ENCODE peak calls at places on chromosomes 3 and 15, in five cellular contexts. L is choroid plexus epithelial cell, X is ovary, Y is AG10803, R is fibroblast of the aortic adventitia. Z is an unnamed sample.

GRCh38 chr3:44648564-44649229 is at the start of gene ZNF35:
- DNase-seq in L (peak), X (peak), Y (peak), R (peak), Z (peak)

GRCh38 chr3:9076985-9077384 is 113.7 kb upstream of the RAD18 start:
- DNase-seq in L (no peak), X (no peak), Y (no peak), R (no peak), Z (no peak)

GRCh38 chr3:71304684-71305083 is 278.8 kb downstream of the FOXP1 start:
- DNase-seq in L (peak), X (no peak), Y (no peak), R (peak), Z (peak)

GRCh38 chr3:141313091-141313683 is 55.1 kb upstream of the ZBTB38 start:
- DNase-seq in L (no peak), X (no peak), Y (no peak), R (no peak), Z (no peak)

GRCh38 chr3:137263982-137264777 is 306.4 kb downstream of the IL20RB start:
- DNase-seq in L (no peak), X (peak), Y (no peak), R (no peak), Z (no peak)

GRCh38 chr15:61974759-61975158 is 85.5 kb downstream of the VPS13C start:
- DNase-seq in L (no peak), X (no peak), Y (no peak), R (peak), Z (peak)

GRCh38 chr15:67006089-67007065 is 59.0 kb upstream of the SMAD3 start:
- DNase-seq in L (peak), X (no peak), Y (no peak), R (no peak), Z (peak)

GRCh38 chr3:42288385-42288784 is 22.4 kb upstream of the CCK start:
- DNase-seq in L (no peak), X (no peak), Y (no peak), R (no peak), Z (no peak)

GRCh38 chr3:120909602-120909878 is 1.5 kb downstream of the STXBP5L start:
- DNase-seq in L (no peak), X (peak), Y (no peak), R (no peak), Z (no peak)

DNA sequence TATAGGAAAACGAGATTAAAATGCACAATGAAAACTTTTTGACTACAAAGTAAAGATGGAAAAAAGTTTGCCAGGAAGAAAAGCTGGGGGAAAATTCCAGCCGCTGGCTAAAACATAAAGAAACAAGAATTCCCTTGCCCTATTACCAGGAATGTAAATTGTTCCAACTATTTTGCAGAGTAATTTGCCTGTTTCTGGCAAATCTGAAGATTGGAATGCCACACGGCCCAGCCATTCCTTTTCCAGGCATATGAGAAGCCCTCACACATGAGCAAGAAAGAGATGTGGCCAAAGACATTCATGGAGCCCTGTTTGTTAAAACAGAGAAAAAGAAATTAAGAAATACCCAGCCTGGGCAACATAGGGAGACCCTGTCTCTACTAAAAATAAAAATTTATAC is 8.4 kb upstream of the GATA2 start:
- DNase-seq in L (no peak), X (no peak), Y (peak), R (no peak), Z (no peak)
- H3K4me3 ChIP-seq in L (no peak), X (no peak), Y (no peak), R (no peak), Z (no peak)

GRCh38 chr3:15097889-15098288 is 1.1 kb downstream of the RBSN start:
- DNase-seq in L (peak), X (no peak), Y (peak), R (no peak), Z (no peak)

GRCh38 chr3:15102256-15102655 is 3.3 kb upstream of the RBSN start:
- DNase-seq in L (no peak), X (no peak), Y (no peak), R (no peak), Z (no peak)

GRCh38 chr3:15096026-15096425 is 2.9 kb downstream of the RBSN start:
- DNase-seq in L (no peak), X (no peak), Y (no peak), R (no peak), Z (no peak)

GRCh38 chr3:15099364-15100098 is 583 bp upstream of the RBSN start:
- DNase-seq in L (no peak), X (no peak), Y (no peak), R (no peak), Z (no peak)

DNA sequence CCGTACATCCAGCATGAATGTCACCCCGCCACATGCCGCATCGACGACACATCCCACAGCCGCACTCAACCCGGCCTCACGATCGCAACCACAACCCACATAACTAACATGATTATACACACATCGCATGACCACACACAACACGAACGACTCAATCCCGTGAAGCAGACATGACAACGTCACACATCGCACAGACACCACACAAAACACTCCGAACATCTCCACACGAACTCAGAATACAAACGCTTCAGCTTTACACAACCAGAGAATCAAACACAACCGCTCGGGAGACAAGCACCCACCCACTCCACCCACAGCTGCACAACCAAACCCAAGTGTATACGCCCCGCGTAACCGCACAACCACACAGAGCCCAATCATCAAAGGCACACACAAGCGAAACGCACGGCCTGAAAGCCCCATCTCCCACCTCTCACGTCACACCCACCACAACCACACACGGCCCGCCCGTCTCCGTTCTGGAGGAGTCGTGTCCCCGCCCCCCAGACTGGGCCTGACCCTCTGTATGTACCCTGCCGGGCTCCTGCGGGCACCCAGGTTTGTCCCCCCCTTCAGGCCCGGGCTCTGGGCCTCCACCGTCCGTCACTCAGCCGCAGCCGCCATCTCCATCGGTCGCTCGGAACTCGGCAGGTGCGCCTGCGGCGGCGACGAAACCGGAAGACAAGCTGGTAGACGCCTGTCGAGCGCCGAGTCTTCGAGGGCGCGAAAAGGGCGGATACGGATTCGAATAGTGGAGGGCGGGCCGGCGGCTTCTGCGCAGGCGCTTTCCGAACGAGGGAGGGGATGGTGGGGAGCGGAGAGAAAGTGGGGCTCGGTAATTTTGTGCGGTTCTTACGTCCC is at the start of gene RBSN:
- DNase-seq in L (peak), X (peak), Y (peak), R (peak), Z (peak)
- TF ChIP-seq CTCF in L (peak), X (no peak), Y (no peak), R (no peak), Z (no peak)

GRCh38 chr3:46811615-46812236 is 51.5 kb downstream of the MYL3 start:
- DNase-seq in L (no peak), X (no peak), Y (no peak), R (no peak), Z (no peak)
- H3K4me3 ChIP-seq in L (no peak), X (peak), Y (no peak), R (no peak), Z (no peak)

GRCh38 chr3:61371123-61371522 is 119.9 kb upstream of the FHIT start:
- DNase-seq in L (peak), X (no peak), Y (no peak), R (no peak), Z (peak)
- TF ChIP-seq CTCF in L (peak), X (no peak), Y (peak), R (peak), Z (peak)

DNA sequence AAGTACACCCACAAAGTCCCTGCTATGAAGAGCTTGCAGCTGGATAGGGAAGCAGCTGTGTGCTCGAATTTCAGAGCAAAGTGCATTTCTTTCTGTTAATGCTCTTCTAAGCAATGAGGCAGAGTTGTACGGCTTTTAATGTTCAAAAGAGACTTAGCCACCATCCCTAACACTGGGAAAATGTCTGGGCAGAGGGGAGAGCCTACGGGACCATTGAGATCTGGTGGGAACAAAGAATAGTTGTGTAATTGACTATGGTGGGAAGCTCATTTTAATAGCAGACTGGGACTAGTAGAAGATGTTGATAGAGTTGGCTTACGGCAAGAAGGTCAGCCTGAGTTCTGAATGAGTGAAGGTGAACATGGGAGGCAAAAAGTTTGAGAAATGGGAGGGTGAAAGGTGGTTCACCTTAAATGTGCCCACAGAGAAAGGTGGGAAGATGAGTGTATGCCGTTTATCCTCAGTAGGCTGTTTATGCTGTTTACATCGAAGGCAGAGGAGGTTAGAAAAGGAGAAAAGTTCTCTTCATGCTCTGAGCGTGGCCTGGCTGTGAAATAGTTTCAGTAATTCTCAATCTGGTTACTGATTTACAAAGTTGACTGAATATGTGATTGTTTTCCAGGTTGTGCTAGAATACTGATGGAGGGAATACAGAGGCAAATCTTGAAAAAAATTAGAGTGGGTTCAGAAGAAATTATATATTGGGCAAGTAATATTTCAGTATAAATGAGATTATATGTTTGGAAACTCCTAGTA is 22.9 kb upstream of the UTS2B start:
- DNase-seq in L (peak), X (no peak), Y (no peak), R (no peak), Z (no peak)
- H3K4me3 ChIP-seq in L (no peak), X (no peak), Y (no peak), R (no peak), Z (no peak)

Z was measured in fibroblast of mammary gland.